ENCODE peak calls at places on chromosomes 13 and 19, in four cellular contexts. Q, Z, K and T are unnamed samples. For H3K9me3, the result is how much of the 10 kb centered on the place peaks cover.

GRCh38 chr13:102591988-102592781 is 4.6 kb upstream of the TPP2 start:
- DNase-seq in Q (peak), Z (peak), K (peak), T (peak)

GRCh38 chr13:48500652-48501197 is 32.2 kb downstream of the RCBTB2 start:
- DNase-seq in Q (no peak), Z (no peak), K (no peak), T (no peak)

GRCh38 chr19:39811064-39811463 is 22.9 kb downstream of the DYRK1B start:
- DNase-seq in Q (no peak), Z (no peak), K (no peak), T (no peak)

GRCh38 chr19:28258794-28259193 is 954.2 kb downstream of the UQCRFS1 start:
- DNase-seq in Q (no peak), Z (no peak), K (no peak), T (no peak)

GRCh38 chr13:32528358-32528757 is 10.2 kb downstream of the N4BP2L2 start:
- DNase-seq in Q (no peak), Z (no peak), K (no peak), T (no peak)

GRCh38 chr19:10353793-10354391 is 14.5 kb upstream of the ICAM3 start:
- DNase-seq in Q (no peak), Z (no peak), K (peak), T (no peak)

GRCh38 chr19:12800873-12801465 is 631 bp downstream of the PRDX2 start:
- DNase-seq in Q (no peak), Z (no peak), K (peak), T (no peak)

GRCh38 chr19:51467864-51468544 is 9.8 kb upstream of the SIGLEC8 start:
- DNase-seq in Q (no peak), Z (no peak), K (no peak), T (peak)

GRCh38 chr13:67281476-67281875 is 51.3 kb upstream of the PCDH9 start:
- DNase-seq in Q (no peak), Z (no peak), K (no peak), T (no peak)

GRCh38 chr13:32314968-32315254 is 252 bp downstream of the ZAR1L start:
- DNase-seq in Q (peak), Z (no peak), K (no peak), T (peak)

GRCh38 chr19:55882626-55883025 is 46.3 kb downstream of the NLRP4 start:
- DNase-seq in Q (no peak), Z (no peak), K (no peak), T (no peak)

GRCh38 chr19:41264581-41265375 is 606 bp downstream of the HNRNPUL1 start:
- DNase-seq in Q (peak), Z (peak), K (peak), T (peak)

GRCh38 chr19:58040751-58041525 is 7.1 kb downstream of the ZSCAN1 start:
- DNase-seq in Q (no peak), Z (no peak), K (no peak), T (no peak)

GRCh38 chr19:8126008-8126407 is 23.4 kb downstream of the FBN3 start:
- DNase-seq in Q (no peak), Z (no peak), K (no peak), T (no peak)

GRCh38 chr13:43136940-43137574 is 113.7 kb downstream of the DNAJC15 start:
- DNase-seq in Q (no peak), Z (no peak), K (no peak), T (no peak)

GRCh38 chr19:34241513-34242337 is 12.6 kb upstream of the GARRE1 start:
- DNase-seq in Q (no peak), Z (peak), K (peak), T (peak)

GRCh38 chr13:100454876-100455275 is 133.7 kb downstream of the GGACT start:
- DNase-seq in Q (no peak), Z (no peak), K (no peak), T (no peak)

GRCh38 chr13:95146486-95146885 is 154.8 kb downstream of the ABCC4 start:
- DNase-seq in Q (no peak), Z (no peak), K (no peak), T (no peak)

GRCh38 chr13:48648446-48648845 is 5.3 kb upstream of the CYSLTR2 start:
- DNase-seq in Q (no peak), Z (no peak), K (no peak), T (no peak)

GRCh38 chr19:14427461-14427860 is 5.6 kb upstream of the PKN1 start:
- DNase-seq in Q (no peak), Z (no peak), K (no peak), T (no peak)

GRCh38 chr19:1873524-1874473 is 10.4 kb upstream of the KLF16 start:
- DNase-seq in Q (no peak), Z (peak), K (peak), T (peak)

GRCh38 chr19:39135701-39136100 is 10.1 kb downstream of the PAK4 start:
- DNase-seq in Q (no peak), Z (no peak), K (no peak), T (no peak)

GRCh38 chr19:33290082-33290815 is 12.1 kb downstream of the CEBPA start:
- DNase-seq in Q (no peak), Z (peak), K (no peak), T (no peak)

GRCh38 chr13:22812793-22813192 is 368.0 kb upstream of the SGCG start:
- DNase-seq in Q (no peak), Z (no peak), K (no peak), T (peak)

GRCh38 chr13:76210262-76210661 is 574.1 kb downstream of the LMO7 start:
- DNase-seq in Q (no peak), Z (no peak), K (no peak), T (no peak)

GRCh38 chr13:75316427-75316826 is 165.5 kb downstream of the TBC1D4 start:
- DNase-seq in Q (no peak), Z (no peak), K (no peak), T (no peak)

GRCh38 chr13:53126803-53127202 is 98.2 kb downstream of the OLFM4 start:
- DNase-seq in Q (no peak), Z (no peak), K (no peak), T (no peak)

GRCh38 chr13:46369506-46370268 is 17.4 kb downstream of the RUBCNL start:
- DNase-seq in Q (no peak), Z (no peak), K (no peak), T (no peak)

GRCh38 chr13:43908156-43909126 is 28.7 kb downstream of the LACC1 start:
- DNase-seq in Q (no peak), Z (no peak), K (no peak), T (no peak)

GRCh38 chr13:53198017-53198416 is 169.4 kb downstream of the OLFM4 start:
- DNase-seq in Q (no peak), Z (no peak), K (no peak), T (no peak)

GRCh38 chr13:34750078-34750703 is 191.9 kb upstream of the NBEA start:
- DNase-seq in Q (no peak), Z (peak), K (peak), T (no peak)

GRCh38 chr13:61414686-61415664 is 674 bp downstream of the PCDH20 start:
- DNase-seq in Q (no peak), Z (peak), K (peak), T (peak)

GRCh38 chr13:100497394-100497793 is 91.2 kb downstream of the GGACT start:
- DNase-seq in Q (no peak), Z (no peak), K (no peak), T (no peak)

GRCh38 chr13:25231537-25231936 is 55.8 kb downstream of the MTMR6 start:
- DNase-seq in Q (no peak), Z (no peak), K (no peak), T (no peak)

GRCh38 chr19:50893047-50893737 is 18.0 kb downstream of the KLK4 start:
- DNase-seq in Q (no peak), Z (no peak), K (no peak), T (no peak)

GRCh38 chr13:45820106-45820838 is 31.3 kb downstream of the SIAH3 start:
- DNase-seq in Q (no peak), Z (no peak), K (no peak), T (no peak)

GRCh38 chr19:6718741-6719539 is 1.5 kb downstream of the C3 start:
- DNase-seq in Q (no peak), Z (peak), K (peak), T (no peak)

GRCh38 chr13:102039264-102039663 is 362.6 kb downstream of the FGF14 start:
- DNase-seq in Q (no peak), Z (no peak), K (no peak), T (no peak)

DNA sequence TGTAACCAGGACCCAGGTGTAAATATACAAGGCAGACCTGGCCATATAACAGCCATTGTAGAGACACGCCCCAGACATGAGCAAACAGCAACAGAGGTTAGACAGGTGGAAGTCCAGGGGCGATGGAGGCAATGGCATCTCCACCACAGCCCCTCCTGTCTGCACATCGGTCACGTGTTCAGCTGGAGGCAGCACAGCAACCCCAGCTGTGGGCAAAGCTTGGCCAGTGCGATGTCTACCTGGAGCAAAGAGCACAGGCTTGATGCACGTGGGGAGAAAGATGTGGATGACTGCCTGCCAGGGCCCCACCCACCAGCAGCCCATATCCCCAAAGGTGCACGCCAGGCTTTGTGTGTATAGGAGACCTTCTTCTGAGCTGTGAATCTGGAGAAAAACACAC is 4.4 kb downstream of the CYP4F2 start:
- DNase-seq in Q (no peak), Z (no peak), K (no peak), T (no peak)
- H3K9me3 ChIP-seq in Q (under half), Z (under half), K (half or more), T (under half)

GRCh38 chr19:19486343-19487076 is 28.8 kb downstream of the TSSK6 start:
- DNase-seq in Q (no peak), Z (no peak), K (no peak), T (no peak)

GRCh38 chr19:19488041-19488874 is 27.1 kb downstream of the TSSK6 start:
- DNase-seq in Q (no peak), Z (no peak), K (no peak), T (peak)

GRCh38 chr19:19488875-19489690 is 26.3 kb downstream of the TSSK6 start:
- DNase-seq in Q (peak), Z (peak), K (peak), T (peak)

GRCh38 chr19:19485998-19486290 is 29.4 kb downstream of the TSSK6 start:
- DNase-seq in Q (no peak), Z (no peak), K (no peak), T (no peak)

DNA sequence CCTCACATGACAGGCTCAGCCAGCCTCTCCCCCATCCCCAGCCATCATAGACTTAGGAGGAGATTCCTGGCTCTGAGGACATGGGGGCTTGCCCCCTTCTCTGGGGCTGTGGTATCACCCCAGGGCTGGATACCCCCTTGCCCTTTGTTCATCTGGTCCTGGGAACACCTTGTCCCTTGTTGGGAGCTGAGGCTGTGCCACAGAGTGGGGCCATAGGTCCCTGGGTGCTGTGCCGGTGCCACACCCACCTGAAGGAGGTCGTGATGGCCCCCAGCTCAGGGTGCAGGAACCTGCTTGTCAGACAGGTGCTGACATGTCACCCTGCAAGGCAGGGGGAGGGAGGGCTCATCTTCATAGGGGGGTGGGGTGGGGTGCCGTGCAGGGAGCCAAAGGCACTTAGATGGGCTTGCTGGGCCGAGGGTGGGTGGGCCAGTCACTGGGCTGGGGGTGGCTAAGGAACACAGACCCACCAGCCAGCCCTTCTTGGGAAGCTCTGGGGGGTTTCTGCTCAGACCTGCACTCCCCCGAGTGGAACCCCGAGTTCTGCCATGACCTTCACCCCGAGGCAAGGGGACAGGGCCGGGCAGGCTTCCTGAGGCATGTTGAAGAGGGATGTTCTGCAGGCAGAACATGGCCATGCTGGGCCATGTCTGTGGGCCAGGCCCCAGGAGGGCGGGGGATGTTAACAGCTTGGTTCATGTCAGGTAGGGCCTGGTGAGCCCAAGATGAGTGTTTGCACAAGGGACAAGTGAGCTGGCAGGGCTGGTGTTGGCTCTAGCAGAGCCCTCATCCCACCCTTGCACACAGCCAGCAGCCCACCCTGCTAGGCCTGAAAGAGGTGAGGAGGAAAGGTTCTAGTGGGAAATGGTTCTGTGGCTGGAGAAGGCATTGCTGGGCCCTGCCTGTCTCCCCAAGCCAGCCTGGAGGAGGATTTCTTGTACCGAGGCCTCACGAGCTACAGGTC is 28.0 kb downstream of the TSSK6 start:
- DNase-seq in Q (no peak), Z (no peak), K (no peak), T (no peak)
- H3K27ac ChIP-seq in Q (peak), Z (peak), K (no peak), T (peak)

DNA sequence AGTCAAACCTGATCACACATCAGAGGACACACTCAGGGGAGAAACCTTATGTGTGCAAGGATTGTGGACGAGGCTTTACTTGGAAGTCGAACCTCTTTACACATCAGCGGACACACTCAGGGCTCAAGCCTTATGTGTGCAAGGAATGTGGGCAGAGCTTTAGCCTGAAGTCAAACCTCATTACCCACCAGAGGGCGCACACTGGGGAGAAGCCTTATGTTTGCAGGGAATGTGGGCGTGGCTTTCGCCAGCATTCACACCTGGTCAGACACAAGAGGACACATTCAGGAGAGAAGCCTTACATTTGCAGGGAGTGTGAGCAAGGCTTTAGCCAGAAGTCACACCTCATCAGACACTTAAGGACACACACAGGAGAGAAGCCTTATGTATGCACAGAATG is 8.2 kb upstream of the ZNF527 start:
- DNase-seq in Q (no peak), Z (no peak), K (peak), T (no peak)
- H3K9me3 ChIP-seq in Q (under half), Z (under half), K (under half), T (under half)

GRCh38 chr19:17312481-17313113 is 3.2 kb downstream of the DDA1 start:
- DNase-seq in Q (no peak), Z (no peak), K (no peak), T (no peak)

GRCh38 chr19:17307876-17308377 is 1.4 kb upstream of the DDA1 start:
- DNase-seq in Q (no peak), Z (no peak), K (no peak), T (no peak)

GRCh38 chr19:17311455-17312248 is 2.3 kb downstream of the DDA1 start:
- DNase-seq in Q (no peak), Z (no peak), K (no peak), T (no peak)

GRCh38 chr19:17309198-17309961 is at the start of gene DDA1:
- DNase-seq in Q (peak), Z (peak), K (peak), T (peak)

GRCh38 chr19:17309962-17310461 is 649 bp downstream of the DDA1 start:
- DNase-seq in Q (no peak), Z (no peak), K (no peak), T (no peak)
- H3K27ac ChIP-seq in Q (peak), Z (peak), K (no peak), T (no peak)